ENCODE peak calls at places on chromosomes 16 and 17, in eight cellular contexts. One of them, this sample, is unnamed.
A peak's percentile ranks its signal among the peaks of the same experiment; 100 is the strongest.

GRCh38 chr16:57648590-57649442 is 19.3 kb upstream of the ADGRG3 start:
- DNase-seq in tibial nerve: peak; percentile 50
- DNase-seq in ACHN: peak; percentile 89
- DNase-seq in stomach: peak; percentile 90
- DNase-seq in esophagus muscularis mucosa: no peak
- DNase-seq in stimulated activated CD8-positive, alpha-beta memory T cell treated with anti-CD3 and anti-CD28 coated beads, Interleukin-7, amount 100 ng/mL, for 24 hours: peak; percentile 80
- DNase-seq in H54: peak; percentile 77
- DNase-seq in foreskin fibroblast: peak; percentile 87
- DNase-seq in this sample: peak; percentile 78

GRCh38 chr16:53456625-53457024 is 22.4 kb downstream of the RBL2 start:
- DNase-seq in tibial nerve: no peak
- DNase-seq in ACHN: no peak
- DNase-seq in stomach: no peak
- DNase-seq in esophagus muscularis mucosa: no peak
- DNase-seq in stimulated activated CD8-positive, alpha-beta memory T cell treated with anti-CD3 and anti-CD28 coated beads, Interleukin-7, amount 100 ng/mL, for 24 hours: no peak
- DNase-seq in H54: no peak
- DNase-seq in foreskin fibroblast: no peak
- DNase-seq in this sample: no peak

GRCh38 chr16:9323170-9323569 is 231.7 kb downstream of the HAPSTR1 start:
- DNase-seq in tibial nerve: no peak
- DNase-seq in ACHN: no peak
- DNase-seq in stomach: no peak
- DNase-seq in esophagus muscularis mucosa: no peak
- DNase-seq in stimulated activated CD8-positive, alpha-beta memory T cell treated with anti-CD3 and anti-CD28 coated beads, Interleukin-7, amount 100 ng/mL, for 24 hours: no peak
- DNase-seq in H54: no peak
- DNase-seq in foreskin fibroblast: no peak
- DNase-seq in this sample: no peak

GRCh38 chr16:16071631-16072244 is 122.3 kb downstream of the ABCC1 start:
- DNase-seq in tibial nerve: no peak
- DNase-seq in ACHN: no peak
- DNase-seq in stomach: peak; percentile 86
- DNase-seq in esophagus muscularis mucosa: no peak
- DNase-seq in stimulated activated CD8-positive, alpha-beta memory T cell treated with anti-CD3 and anti-CD28 coated beads, Interleukin-7, amount 100 ng/mL, for 24 hours: no peak
- DNase-seq in H54: no peak
- DNase-seq in foreskin fibroblast: peak; percentile 40
- DNase-seq in this sample: no peak

GRCh38 chr16:23209606-23210005 is 27.1 kb downstream of the SCNN1G start:
- DNase-seq in tibial nerve: no peak
- DNase-seq in ACHN: no peak
- DNase-seq in stomach: no peak
- DNase-seq in esophagus muscularis mucosa: no peak
- DNase-seq in stimulated activated CD8-positive, alpha-beta memory T cell treated with anti-CD3 and anti-CD28 coated beads, Interleukin-7, amount 100 ng/mL, for 24 hours: no peak
- DNase-seq in H54: no peak
- DNase-seq in foreskin fibroblast: no peak
- DNase-seq in this sample: no peak

GRCh38 chr17:66747561-66748275 is 87.2 kb upstream of the CACNG5 start:
- DNase-seq in tibial nerve: no peak
- DNase-seq in ACHN: no peak
- DNase-seq in stomach: no peak
- DNase-seq in esophagus muscularis mucosa: no peak
- DNase-seq in stimulated activated CD8-positive, alpha-beta memory T cell treated with anti-CD3 and anti-CD28 coated beads, Interleukin-7, amount 100 ng/mL, for 24 hours: no peak
- DNase-seq in H54: peak; percentile 89
- DNase-seq in foreskin fibroblast: peak; percentile 28
- DNase-seq in this sample: no peak

GRCh38 chr16:15952265-15952711 is 2.9 kb downstream of the ABCC1 start:
- DNase-seq in tibial nerve: no peak
- DNase-seq in ACHN: no peak
- DNase-seq in stomach: no peak
- DNase-seq in esophagus muscularis mucosa: no peak
- DNase-seq in stimulated activated CD8-positive, alpha-beta memory T cell treated with anti-CD3 and anti-CD28 coated beads, Interleukin-7, amount 100 ng/mL, for 24 hours: no peak
- DNase-seq in H54: no peak
- DNase-seq in foreskin fibroblast: no peak
- DNase-seq in this sample: no peak

GRCh38 chr16:892536-893255 is 78.1 kb downstream of the LMF1 start:
- DNase-seq in tibial nerve: no peak
- DNase-seq in ACHN: no peak
- DNase-seq in stomach: no peak
- DNase-seq in esophagus muscularis mucosa: no peak
- DNase-seq in stimulated activated CD8-positive, alpha-beta memory T cell treated with anti-CD3 and anti-CD28 coated beads, Interleukin-7, amount 100 ng/mL, for 24 hours: no peak
- DNase-seq in H54: no peak
- DNase-seq in foreskin fibroblast: no peak
- DNase-seq in this sample: no peak

GRCh38 chr17:75476752-75477492 is 20.5 kb downstream of the TMEM94 start:
- DNase-seq in tibial nerve: no peak
- DNase-seq in ACHN: no peak
- DNase-seq in stomach: no peak
- DNase-seq in esophagus muscularis mucosa: no peak
- DNase-seq in stimulated activated CD8-positive, alpha-beta memory T cell treated with anti-CD3 and anti-CD28 coated beads, Interleukin-7, amount 100 ng/mL, for 24 hours: no peak
- DNase-seq in H54: no peak
- DNase-seq in foreskin fibroblast: no peak
- DNase-seq in this sample: no peak

GRCh38 chr17:74690409-74690825 is 22.3 kb downstream of the CD300LF start:
- DNase-seq in tibial nerve: no peak
- DNase-seq in ACHN: no peak
- DNase-seq in stomach: no peak
- DNase-seq in esophagus muscularis mucosa: no peak
- DNase-seq in stimulated activated CD8-positive, alpha-beta memory T cell treated with anti-CD3 and anti-CD28 coated beads, Interleukin-7, amount 100 ng/mL, for 24 hours: no peak
- DNase-seq in H54: no peak
- DNase-seq in foreskin fibroblast: no peak
- DNase-seq in this sample: no peak

GRCh38 chr17:73508057-73508930 is 136.0 kb downstream of the SDK2 start:
- DNase-seq in tibial nerve: no peak
- DNase-seq in ACHN: no peak
- DNase-seq in stomach: no peak
- DNase-seq in esophagus muscularis mucosa: no peak
- DNase-seq in stimulated activated CD8-positive, alpha-beta memory T cell treated with anti-CD3 and anti-CD28 coated beads, Interleukin-7, amount 100 ng/mL, for 24 hours: no peak
- DNase-seq in H54: no peak
- DNase-seq in foreskin fibroblast: no peak
- DNase-seq in this sample: no peak

GRCh38 chr16:57736419-57737281 is 1.1 kb downstream of the KATNB1 start:
- DNase-seq in tibial nerve: no peak
- DNase-seq in ACHN: peak; percentile 85
- DNase-seq in stomach: peak; percentile 46
- DNase-seq in esophagus muscularis mucosa: no peak
- DNase-seq in stimulated activated CD8-positive, alpha-beta memory T cell treated with anti-CD3 and anti-CD28 coated beads, Interleukin-7, amount 100 ng/mL, for 24 hours: peak; percentile 18
- DNase-seq in H54: peak; percentile 45
- DNase-seq in foreskin fibroblast: peak; percentile 90
- DNase-seq in this sample: no peak

GRCh38 chr16:82340531-82340930 is 170.5 kb upstream of the MPHOSPH6 start:
- DNase-seq in tibial nerve: no peak
- DNase-seq in ACHN: no peak
- DNase-seq in stomach: no peak
- DNase-seq in esophagus muscularis mucosa: no peak
- DNase-seq in stimulated activated CD8-positive, alpha-beta memory T cell treated with anti-CD3 and anti-CD28 coated beads, Interleukin-7, amount 100 ng/mL, for 24 hours: no peak
- DNase-seq in H54: no peak
- DNase-seq in foreskin fibroblast: no peak
- DNase-seq in this sample: peak; percentile 74

GRCh38 chr17:13943859-13944258 is 125.4 kb upstream of the COX10 start:
- DNase-seq in tibial nerve: no peak
- DNase-seq in ACHN: no peak
- DNase-seq in stomach: no peak
- DNase-seq in esophagus muscularis mucosa: no peak
- DNase-seq in stimulated activated CD8-positive, alpha-beta memory T cell treated with anti-CD3 and anti-CD28 coated beads, Interleukin-7, amount 100 ng/mL, for 24 hours: no peak
- DNase-seq in H54: no peak
- DNase-seq in foreskin fibroblast: no peak
- DNase-seq in this sample: no peak

This sample was measured in dorsolateral prefrontal cortex.